ENCODE peak calls at places on chromosome 2, in six cellular contexts. I, P, S, B, W and J are unnamed samples. For H3K36me3, the result is how much of the 10 kb centered on the place peaks cover.

GRCh38 chr2:68734688-68735525 is at the start of gene ARHGAP25:
- DNase-seq in I (no peak), B (no peak), S (peak), P (no peak), W (no peak), J (no peak)

GRCh38 chr2:120390381-120391055 is 44.6 kb downstream of the INHBB start:
- DNase-seq in W (no peak), I (no peak), S (no peak), B (no peak), P (no peak), J (no peak)

GRCh38 chr2:239950144-239950920 is 74.8 kb downstream of the NDUFA10 start:
- DNase-seq in I (no peak), P (no peak), W (no peak), B (no peak), S (no peak), J (no peak)

GRCh38 chr2:88658318-88658717 is 31.1 kb upstream of the EIF2AK3 start:
- DNase-seq in S (no peak), P (no peak), B (no peak), W (no peak), I (no peak), J (no peak)

GRCh38 chr2:68369340-68369734 is 4.3 kb downstream of the PLEK start:
- DNase-seq in W (no peak), P (no peak), I (no peak), S (no peak), B (no peak), J (no peak)

GRCh38 chr2:68284896-68285295 is 32.6 kb upstream of the PPP3R1 start:
- DNase-seq in I (no peak), B (no peak), W (no peak), S (no peak), P (no peak), J (no peak)

GRCh38 chr2:32715981-32716380 is 88.1 kb downstream of the TTC27 start:
- DNase-seq in I (no peak), P (no peak), B (no peak), W (no peak), S (no peak), J (no peak)

GRCh38 chr2:199488772-199489400 is 31.1 kb upstream of the SATB2 start:
- DNase-seq in W (peak), P (peak), B (peak), I (no peak), S (no peak), J (peak)

GRCh38 chr2:119960821-119961220 is 52.1 kb upstream of the EPB41L5 start:
- DNase-seq in W (no peak), S (no peak), P (no peak), I (no peak), B (no peak), J (no peak)

GRCh38 chr2:59383473-59383872 is 1142.3 kb upstream of the FANCL start:
- DNase-seq in B (no peak), P (no peak), I (no peak), S (no peak), W (no peak), J (no peak)

GRCh38 chr2:148699830-148700229 is 55.3 kb downstream of the EPC2 start:
- DNase-seq in B (no peak), I (no peak), P (no peak), W (no peak), S (no peak), J (no peak)

GRCh38 chr2:74585406-74586182 is 31.1 kb downstream of the DOK1 start:
- DNase-seq in S (no peak), I (no peak), P (no peak), B (no peak), W (peak), J (no peak)

GRCh38 chr2:64857581-64858471 is 131.4 kb upstream of the SLC1A4 start:
- DNase-seq in W (no peak), B (no peak), I (no peak), P (no peak), S (no peak), J (no peak)

GRCh38 chr2:146651361-146651760 is 1193.5 kb upstream of the ACVR2A start:
- DNase-seq in W (no peak), P (no peak), B (no peak), S (no peak), I (no peak), J (no peak)

GRCh38 chr2:43139501-43139900 is 86.9 kb downstream of the ZFP36L2 start:
- DNase-seq in P (no peak), S (no peak), I (no peak), W (no peak), B (no peak), J (no peak)

GRCh38 chr2:109728809-109729208 is 65.3 kb upstream of the RGPD5 start:
- DNase-seq in W (no peak), B (no peak), I (no peak), P (no peak), S (no peak), J (no peak)

GRCh38 chr2:100107911-100108647 is 34.3 kb downstream of the AFF3 start:
- DNase-seq in W (no peak), I (no peak), S (no peak), P (no peak), B (no peak), J (no peak)

GRCh38 chr2:102606353-102606752 is 13.0 kb upstream of the SLC9A2 start:
- DNase-seq in I (no peak), W (no peak), P (no peak), B (no peak), S (no peak), J (no peak)

GRCh38 chr2:157827377-157827776 is 48.8 kb downstream of the ACVR1 start:
- DNase-seq in S (no peak), W (no peak), I (no peak), B (no peak), P (no peak), J (no peak)

GRCh38 chr2:34012728-34013302 is 413.7 kb upstream of the FAM98A start:
- DNase-seq in S (no peak), I (peak), P (peak), W (peak), B (peak), J (peak)

GRCh38 chr2:234963785-234964615 is 12.2 kb downstream of the SH3BP4 start:
- DNase-seq in S (no peak), W (no peak), P (peak), I (no peak), B (no peak), J (no peak)

GRCh38 chr2:26640331-26640745 is 828 bp downstream of the CIB4 start:
- DNase-seq in P (peak), B (peak), S (no peak), W (no peak), I (no peak), J (no peak)

GRCh38 chr2:168466834-168467565 is 10.9 kb downstream of the CERS6 start:
- DNase-seq in P (no peak), S (no peak), I (no peak), W (no peak), B (no peak), J (no peak)

DNA sequence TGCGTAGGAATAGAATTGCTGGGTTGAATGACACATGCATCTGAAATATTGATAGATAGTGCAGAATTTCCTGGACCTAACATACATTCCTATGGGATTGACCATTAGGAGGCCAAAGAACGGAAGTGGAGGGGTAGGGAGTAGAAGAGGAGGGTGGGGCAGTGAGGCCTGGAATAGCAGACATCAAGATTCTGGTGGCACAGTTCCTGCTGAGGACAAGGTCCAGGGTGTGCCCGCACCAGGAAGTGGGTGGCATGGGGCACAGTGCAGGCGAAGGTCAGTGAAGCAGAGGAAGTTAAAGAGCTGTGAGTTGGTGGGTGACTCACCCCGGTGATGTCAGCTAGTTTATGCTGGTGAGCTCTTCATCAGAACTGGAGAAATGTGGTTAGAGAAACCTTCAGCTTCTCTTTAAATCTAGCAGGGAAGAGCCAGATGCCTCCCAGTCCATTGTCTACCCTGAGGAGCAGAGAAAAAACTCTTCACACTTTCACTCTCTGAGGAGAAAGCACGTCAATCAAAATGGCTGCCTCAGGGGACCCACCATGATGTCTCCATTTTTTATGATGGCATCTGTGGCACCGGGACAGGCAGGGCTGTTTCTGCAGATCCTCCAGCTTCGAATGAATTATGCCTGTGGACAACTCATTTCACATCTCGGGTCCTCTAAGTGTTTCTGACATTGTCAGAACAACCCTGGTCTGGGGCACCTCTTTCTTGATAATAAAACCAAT is 55.9 kb upstream of the CTLA4 start:
- DNase-seq in I (no peak), S (no peak), B (peak), P (peak), W (no peak), J (no peak)
- TF ChIP-seq ZNF274 in I (no peak), S (no peak), B (no peak), P (no peak), W (no peak), J (no peak)

DNA sequence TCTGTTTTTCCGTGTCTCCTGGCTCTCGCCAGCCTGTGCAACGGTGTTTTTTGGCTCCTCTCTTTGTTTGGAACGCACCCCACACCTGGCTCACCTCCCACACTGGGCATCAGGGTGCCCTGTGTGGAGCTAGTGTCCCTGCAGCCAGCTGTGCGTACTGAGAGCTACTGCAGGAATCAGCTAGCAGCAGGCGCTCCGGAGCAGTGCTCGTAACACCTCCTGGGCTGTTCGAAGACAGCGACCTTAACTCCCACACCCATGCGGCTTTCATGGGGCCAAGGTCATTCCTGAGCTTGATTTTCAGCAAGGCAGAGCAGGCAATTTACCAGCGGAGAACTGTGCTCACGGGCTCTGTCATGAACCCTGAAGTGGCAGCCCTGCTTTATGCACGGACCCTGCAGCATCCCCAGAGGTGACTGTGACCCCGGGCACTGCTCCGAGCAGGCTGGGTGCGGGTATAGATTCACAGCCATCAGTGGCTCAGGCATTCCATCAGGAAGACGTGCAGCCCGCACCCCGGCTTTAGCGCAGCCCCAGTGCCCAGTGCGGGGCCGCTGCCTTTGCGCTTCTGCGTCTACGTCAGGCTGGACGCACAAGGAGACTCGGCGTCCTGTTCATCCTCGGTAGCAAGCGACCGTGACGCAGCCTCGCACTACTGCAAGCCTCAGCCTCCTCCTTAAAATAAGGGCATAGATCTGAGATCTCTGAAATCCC is 58.3 kb downstream of the ADI1 start:
- DNase-seq in B (no peak), W (no peak), S (no peak), P (no peak), I (no peak), J (no peak)
- H3K36me3 ChIP-seq in B (under half), W (under half), S (under half), P (under half), I (under half), J (half or more)

GRCh38 chr2:23698116-23698732 is 228.7 kb downstream of the ATAD2B start:
- DNase-seq in I (no peak), S (no peak), W (no peak), P (no peak), B (no peak), J (no peak)

GRCh38 chr2:23699526-23699925 is 227.4 kb downstream of the ATAD2B start:
- DNase-seq in S (no peak), B (no peak), P (no peak), W (no peak), I (no peak), J (no peak)

GRCh38 chr2:23697256-23697655 is 229.7 kb downstream of the ATAD2B start:
- DNase-seq in I (no peak), W (no peak), S (no peak), B (no peak), P (no peak), J (no peak)

GRCh38 chr2:23697676-23698075 is 229.2 kb downstream of the ATAD2B start:
- DNase-seq in W (no peak), I (no peak), S (no peak), P (no peak), B (no peak), J (no peak)

DNA sequence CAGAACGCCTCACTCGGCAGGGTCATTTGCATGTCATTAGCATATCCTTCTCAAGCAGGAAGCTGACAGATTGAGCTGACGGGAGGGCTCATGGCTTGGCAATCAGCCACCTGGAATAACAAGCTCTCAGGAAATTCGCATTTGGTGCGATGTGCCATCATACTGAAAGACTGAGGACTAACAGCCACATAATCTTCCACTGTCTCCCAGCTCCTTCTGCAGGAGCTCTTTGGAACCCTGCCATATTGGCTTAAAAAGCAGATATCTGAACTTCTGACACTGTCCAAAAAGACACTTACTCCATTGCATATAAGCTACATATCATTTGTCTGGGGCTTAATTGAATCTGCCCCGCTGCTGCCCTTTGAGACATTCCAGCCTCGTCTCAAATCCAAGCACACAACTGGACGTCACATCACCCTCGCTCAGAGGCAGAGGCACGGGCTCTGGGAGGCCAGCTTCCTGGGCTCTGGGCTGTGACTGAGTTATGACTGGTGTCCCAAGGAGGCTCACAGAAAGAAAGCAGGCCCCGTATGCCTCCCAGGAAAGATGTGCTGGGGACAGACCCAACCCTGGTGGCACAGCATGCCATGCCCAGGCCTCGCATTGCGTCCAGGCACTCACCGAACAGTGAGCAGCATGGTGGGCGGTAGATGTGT is 228.1 kb downstream of the ATAD2B start:
- DNase-seq in B (no peak), S (no peak), W (no peak), I (no peak), P (no peak), J (no peak)
- TF ChIP-seq YY1 in B (no peak), S (no peak), W (no peak), I (no peak), P (no peak), J (no peak)

DNA sequence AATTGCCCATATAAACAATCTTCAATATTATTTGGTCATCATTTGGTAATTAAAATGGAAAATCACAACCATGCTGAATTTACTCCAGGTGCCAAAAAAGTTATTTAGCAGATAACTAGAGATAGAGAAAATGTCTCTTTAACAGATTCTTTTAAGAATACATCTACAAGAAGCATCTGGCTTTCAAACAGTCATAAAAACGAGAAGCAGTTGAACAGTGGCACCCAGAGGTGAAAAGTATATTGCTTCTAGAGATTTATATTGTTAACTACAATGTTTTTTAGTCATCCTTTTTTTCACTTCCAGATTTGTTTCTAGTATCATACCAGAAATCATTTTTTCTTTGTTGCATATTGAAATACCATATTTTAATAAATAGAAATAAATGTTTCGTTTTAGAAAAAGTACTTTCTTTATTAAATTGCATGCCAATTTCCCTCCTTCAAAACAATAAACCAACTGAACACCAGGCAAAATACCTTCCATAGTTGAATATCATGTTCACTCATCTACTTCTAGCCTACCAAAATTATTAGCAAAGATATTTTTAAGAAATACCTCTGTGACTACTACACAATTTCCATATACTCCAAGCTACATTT is 65.4 kb upstream of the HNRNPA3 start:
- DNase-seq in W (peak), B (peak), P (no peak), S (peak), I (no peak), J (peak)
- TF ChIP-seq ZNF274 in W (no peak), B (no peak), P (no peak), S (no peak), I (no peak), J (no peak)

DNA sequence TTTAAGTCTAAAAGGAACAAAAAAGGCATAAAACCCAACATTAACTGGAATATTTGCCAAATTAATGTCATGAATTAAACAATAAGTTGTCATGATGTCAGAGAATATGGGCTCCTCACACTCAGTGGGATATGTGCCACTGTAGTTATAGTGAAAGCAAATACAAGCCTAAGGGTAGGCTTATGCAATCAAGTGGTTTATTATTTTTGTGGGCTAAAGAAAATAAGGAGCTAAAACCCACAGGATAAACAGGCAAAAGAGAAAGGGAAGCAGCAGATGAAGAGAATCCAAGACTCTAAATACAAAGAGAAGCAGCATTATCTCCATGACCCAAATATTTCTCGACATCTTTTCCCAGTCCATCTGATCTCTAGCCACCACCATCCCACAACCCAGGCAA is 17.5 kb downstream of the YWHAQ start:
- DNase-seq in S (no peak), W (no peak), I (no peak), B (no peak), P (no peak), J (no peak)
- H3K36me3 ChIP-seq in S (under half), W (under half), I (under half), B (under half), P (under half), J (under half)

GRCh38 chr2:151638188-151638933 is 95.9 kb downstream of the NEB start:
- DNase-seq in W (no peak), I (no peak), S (peak), P (no peak), B (peak), J (no peak)
- TF ChIP-seq YY1 in W (no peak), I (no peak), S (no peak), P (no peak), B (no peak), J (no peak)

GRCh38 chr2:70536517-70537060 is 17.0 kb downstream of the TGFA start:
- DNase-seq in S (no peak), B (no peak), I (no peak), W (no peak), P (no peak), J (no peak)
- TF ChIP-seq ZNF274 in S (no peak), B (no peak), I (no peak), W (no peak), P (no peak), J (no peak)

GRCh38 chr2:15630121-15630957 is 38.7 kb downstream of the DDX1 start:
- DNase-seq in I (no peak), P (no peak), B (no peak), S (no peak), W (no peak), J (no peak)

GRCh38 chr2:15626967-15627366 is 35.3 kb downstream of the DDX1 start:
- DNase-seq in S (no peak), W (no peak), B (no peak), I (no peak), P (no peak), J (no peak)

GRCh38 chr2:15626126-15626525 is 34.5 kb downstream of the DDX1 start:
- DNase-seq in P (no peak), W (no peak), I (no peak), S (no peak), B (no peak), J (no peak)

GRCh38 chr2:15628899-15629855 is 37.5 kb downstream of the DDX1 start:
- DNase-seq in W (no peak), I (no peak), S (no peak), P (no peak), B (no peak), J (no peak)

GRCh38 chr2:15627842-15628684 is 36.4 kb downstream of the DDX1 start:
- DNase-seq in W (no peak), I (no peak), P (no peak), S (no peak), B (no peak), J (no peak)
- H3K36me3 ChIP-seq in W (half or more), I (half or more), P (half or more), S (under half), B (half or more), J (half or more)

GRCh38 chr2:163248321-163249090 is 409.9 kb upstream of the KCNH7 start:
- DNase-seq in B (no peak), P (no peak), I (no peak), W (no peak), S (no peak), J (peak)
- TF ChIP-seq YY1 in B (no peak), P (no peak), I (no peak), W (no peak), S (no peak), J (no peak)